ENCODE peak calls at places on chromosomes 1 and 21, in five cellular contexts. D is H1, T is HepG2, V is K562, H is SK-N-SH. F is an unnamed sample.

GRCh38 chr1:89552481-89553194 is 28.0 kb downstream of the LRRC8B start:
- DNase-seq in H (no peak), V (no peak), T (no peak), D (no peak), F (peak)

GRCh38 chr1:245263701-245264100 is 108.9 kb downstream of the KIF26B start:
- DNase-seq in D (no peak), V (no peak), H (no peak), T (no peak), F (no peak)

GRCh38 chr1:175174273-175174672 is 18.3 kb downstream of the KIAA0040 start:
- DNase-seq in D (no peak), H (no peak), V (no peak), T (no peak), F (no peak)

GRCh38 chr1:22582670-22583635 is 19.7 kb downstream of the EPHA8 start:
- DNase-seq in V (no peak), D (no peak), H (peak), T (no peak), F (no peak)

GRCh38 chr1:78688701-78689100 is 39.1 kb downstream of the IFI44 start:
- DNase-seq in V (no peak), H (peak), D (no peak), T (no peak), F (no peak)

GRCh38 chr1:94063379-94063778 is 57.6 kb downstream of the ABCA4 start:
- DNase-seq in T (peak), D (no peak), V (no peak), H (peak), F (no peak)

GRCh38 chr1:152866321-152866720 is 6.5 kb downstream of the LCE7A start:
- DNase-seq in T (no peak), H (no peak), D (no peak), V (no peak), F (no peak)

GRCh38 chr1:54259546-54259945 is 59.6 kb downstream of the MRPL37 start:
- DNase-seq in V (no peak), D (no peak), H (no peak), T (no peak), F (no peak)

GRCh38 chr21:41231060-41231459 is 63.1 kb downstream of the BACE2 start:
- DNase-seq in T (no peak), H (no peak), D (no peak), V (no peak), F (no peak)

GRCh38 chr1:117562581-117563491 is 43.0 kb upstream of the TENT5C start:
- DNase-seq in T (no peak), H (no peak), V (no peak), D (peak), F (no peak)

GRCh38 chr1:92831368-92831761 is 475 bp upstream of the RPL5 start:
- DNase-seq in H (peak), T (no peak), D (no peak), V (no peak), F (no peak)

GRCh38 chr21:16644690-16645089 is 868.2 kb upstream of the CXADR start:
- DNase-seq in V (no peak), T (no peak), H (no peak), D (no peak), F (no peak)

GRCh38 chr1:227886993-227887696 is 60.6 kb downstream of the WNT9A start:
- DNase-seq in V (no peak), T (no peak), D (peak), H (peak), F (no peak)

GRCh38 chr1:115251856-115252255 is 86.2 kb downstream of the NGF start:
- DNase-seq in V (no peak), T (no peak), D (no peak), H (peak), F (no peak)

GRCh38 chr1:167500283-167500860 is 18.0 kb downstream of the CD247 start:
- DNase-seq in V (no peak), T (no peak), H (peak), D (no peak), F (no peak)

GRCh38 chr1:207355060-207355459 is 33.6 kb downstream of the CD55 start:
- DNase-seq in H (no peak), D (no peak), T (no peak), V (no peak), F (no peak)

GRCh38 chr1:235758931-235759330 is 107.8 kb downstream of the LYST start:
- DNase-seq in V (no peak), H (peak), D (no peak), T (no peak), F (no peak)

GRCh38 chr1:38013027-38013588 is 574 bp downstream of the UTP11 start:
- DNase-seq in D (no peak), T (peak), H (no peak), V (no peak), F (no peak)

GRCh38 chr1:76262591-76262990 is 188.0 kb downstream of the ST6GALNAC3 start:
- DNase-seq in V (no peak), D (no peak), T (no peak), H (no peak), F (no peak)

GRCh38 chr1:203559523-203559922 is 65.6 kb downstream of the OPTC start:
- DNase-seq in V (no peak), T (no peak), H (no peak), D (no peak), F (no peak)

GRCh38 chr1:155062151-155062686 is 1.3 kb upstream of the EFNA4 start:
- DNase-seq in V (no peak), T (no peak), D (peak), H (peak), F (no peak)

GRCh38 chr1:99996951-99997350 is 27.2 kb downstream of the SLC35A3 start:
- DNase-seq in H (no peak), T (no peak), D (no peak), V (no peak), F (no peak)

GRCh38 chr1:94125551-94126514 is 4.9 kb upstream of the ABCA4 start:
- DNase-seq in V (no peak), D (no peak), T (peak), H (no peak), F (no peak)

GRCh38 chr1:19739628-19740027 is 60.1 kb downstream of the TMCO4 start:
- DNase-seq in H (no peak), V (no peak), D (no peak), T (no peak), F (no peak)

GRCh38 chr1:82697965-82698364 is 897.2 kb downstream of the ADGRL2 start:
- DNase-seq in T (no peak), H (no peak), D (no peak), V (no peak), F (no peak)

GRCh38 chr1:18682375-18682774 is 51.7 kb downstream of the PAX7 start:
- DNase-seq in H (no peak), D (no peak), T (no peak), V (peak), F (no peak)

GRCh38 chr1:42698081-42698813 is 16.0 kb downstream of the YBX1 start:
- DNase-seq in T (no peak), D (no peak), H (no peak), V (no peak), F (peak)

GRCh38 chr1:205791568-205792180 is 16.4 kb upstream of the RAB29 start:
- DNase-seq in V (peak), T (peak), H (peak), D (peak), F (peak)

GRCh38 chr1:181117648-181118449 is 29.3 kb downstream of the IER5 start:
- DNase-seq in T (no peak), D (no peak), V (no peak), H (peak), F (no peak)

GRCh38 chr1:218380125-218380977 is 35.2 kb downstream of the TGFB2 start:
- DNase-seq in D (no peak), H (no peak), V (no peak), T (peak), F (no peak)

GRCh38 chr1:230749150-230749549 is 2.0 kb downstream of the CAPN9 start:
- DNase-seq in H (no peak), V (no peak), D (no peak), T (no peak), F (no peak)

GRCh38 chr1:1092149-1092855 is 18.2 kb upstream of the RNF223 start:
- DNase-seq in V (no peak), T (no peak), D (no peak), H (peak), F (no peak)

GRCh38 chr21:43740497-43741156 is 21.7 kb downstream of the PDXK start:
- DNase-seq in T (no peak), V (no peak), H (peak), D (peak), F (no peak)

GRCh38 chr1:35443768-35444518 is 113.3 kb downstream of the KIAA0319L start:
- DNase-seq in H (no peak), V (no peak), T (peak), D (no peak), F (no peak)

GRCh38 chr1:210499956-210500355 is 171.3 kb downstream of the HHAT start:
- DNase-seq in D (no peak), V (no peak), H (no peak), T (no peak), F (no peak)

GRCh38 chr1:109523706-109524105 is 14.2 kb upstream of the AMIGO1 start:
- DNase-seq in D (no peak), V (no peak), H (no peak), T (no peak), F (no peak)

GRCh38 chr1:79603862-79604261 is 597.3 kb upstream of the ADGRL4 start:
- DNase-seq in T (no peak), D (no peak), V (no peak), H (no peak), F (no peak)

GRCh38 chr1:111825217-111825616 is 69.5 kb downstream of the DDX20 start:
- DNase-seq in D (no peak), V (no peak), T (no peak), H (no peak), F (no peak)

GRCh38 chr1:24640288-24640687 is 2.8 kb upstream of the SRRM1 start:
- DNase-seq in D (no peak), V (no peak), H (no peak), T (peak), F (no peak)

DNA sequence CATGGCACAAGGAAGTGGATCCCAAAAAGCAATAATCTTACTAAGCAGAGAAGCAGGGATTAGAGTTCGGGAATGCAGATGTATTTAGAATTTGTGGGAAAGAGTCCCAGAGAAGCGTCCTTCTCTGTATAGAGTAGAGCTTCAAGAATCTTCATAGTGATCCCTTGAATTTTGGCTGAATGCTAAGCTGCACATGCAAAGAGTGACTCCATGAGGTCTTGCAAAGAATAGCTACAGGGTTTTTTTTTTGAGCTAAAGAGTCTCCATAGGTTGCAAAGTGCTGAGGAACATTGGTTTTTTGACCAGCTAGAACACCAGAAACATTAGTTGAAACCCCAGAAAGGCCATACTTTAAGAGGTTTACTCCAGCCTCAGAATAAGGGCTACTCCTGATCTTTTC is 206.7 kb downstream of the CTH start:
- DNase-seq in D (no peak), V (no peak), H (no peak), T (no peak), F (no peak)
- TF ChIP-seq CTCF in D (peak), V (peak), H (no peak), T (no peak), F (no peak)

GRCh38 chr21:45100866-45101265 is 26.5 kb downstream of the ADARB1 start:
- DNase-seq in V (no peak), D (no peak), T (no peak), H (no peak), F (no peak)

GRCh38 chr21:45097827-45098387 is 23.5 kb downstream of the ADARB1 start:
- DNase-seq in D (no peak), H (no peak), T (no peak), V (no peak), F (no peak)

GRCh38 chr21:45095505-45095904 is 21.1 kb downstream of the ADARB1 start:
- DNase-seq in H (no peak), T (no peak), V (no peak), D (no peak), F (no peak)

GRCh38 chr21:45096216-45096615 is 21.8 kb downstream of the ADARB1 start:
- DNase-seq in V (no peak), T (no peak), D (no peak), H (peak), F (no peak)

GRCh38 chr21:45098867-45099266 is 24.5 kb downstream of the ADARB1 start:
- DNase-seq in T (peak), H (peak), V (peak), D (no peak), F (no peak)
- TF ChIP-seq GABPA in T (no peak), H (no peak), V (no peak), D (no peak), F (no peak)

GRCh38 chr1:58689167-58689566 is 10.7 kb downstream of the MYSM1 start:
- DNase-seq in T (no peak), H (no peak), D (no peak), V (no peak), F (no peak)

GRCh38 chr1:58683519-58683918 is 16.3 kb downstream of the MYSM1 start:
- DNase-seq in H (no peak), V (no peak), D (no peak), T (no peak), F (no peak)

GRCh38 chr1:58687516-58687915 is 12.3 kb downstream of the MYSM1 start:
- DNase-seq in T (no peak), V (no peak), D (no peak), H (no peak), F (no peak)
- H3K4me3 ChIP-seq in T (no peak), V (no peak), D (no peak), H (no peak), F (no peak)

GRCh38 chr1:6496360-6496704 is 4.9 kb upstream of the PLEKHG5 start:
- DNase-seq in V (no peak), T (no peak), H (peak), D (no peak), F (no peak)
- TF ChIP-seq CTCF in V (no peak), T (no peak), H (no peak), D (no peak), F (no peak)

GRCh38 chr1:46406881-46407608 is 12.9 kb downstream of the FAAH start:
- DNase-seq in D (no peak), H (peak), T (no peak), V (no peak), F (no peak)

GRCh38 chr1:46409063-46409372 is 14.9 kb downstream of the FAAH start:
- DNase-seq in H (no peak), V (no peak), T (no peak), D (no peak), F (no peak)

GRCh38 chr1:46408356-46409062 is 14.4 kb downstream of the FAAH start:
- DNase-seq in D (no peak), V (no peak), H (no peak), T (no peak), F (no peak)

GRCh38 chr1:46405724-46406123 is 11.6 kb downstream of the FAAH start:
- DNase-seq in D (no peak), V (no peak), H (no peak), T (no peak), F (no peak)

DNA sequence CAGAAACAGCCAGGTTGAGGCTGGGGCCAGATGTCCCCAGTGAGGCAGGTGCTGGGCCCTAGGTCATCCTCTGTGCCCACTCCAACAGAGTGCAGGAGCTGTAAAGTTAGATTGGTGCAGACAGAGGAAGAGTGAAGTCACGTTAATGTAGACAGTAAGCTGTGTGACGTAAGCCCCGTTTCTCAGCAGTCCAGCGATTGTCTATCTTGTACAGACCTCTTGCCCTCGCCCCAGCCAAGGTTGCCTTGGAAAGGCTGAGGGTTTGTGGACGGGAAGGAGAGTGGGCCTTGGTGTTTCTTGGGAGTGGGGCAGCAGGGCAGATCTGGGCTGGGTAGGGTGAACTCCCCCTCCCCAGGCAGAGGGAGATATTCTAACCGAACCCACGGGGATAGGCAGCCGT is 13.5 kb downstream of the FAAH start:
- DNase-seq in D (no peak), T (no peak), V (no peak), H (no peak), F (no peak)
- TF ChIP-seq GABPA in D (no peak), T (no peak), V (no peak), H (no peak), F (no peak)

GRCh38 chr21:33157303-33157702 is 72.4 kb upstream of the IFNAR2 start:
- DNase-seq in T (no peak), D (no peak), V (no peak), H (no peak), F (no peak)
- H3K4me3 ChIP-seq in T (no peak), D (no peak), V (no peak), H (no peak), F (no peak)

GRCh38 chr1:213987876-213988638 is at the start of gene PROX1:
- DNase-seq in V (peak), T (peak), H (peak), D (peak), F (no peak)
- TF ChIP-seq CTCF in V (no peak), T (no peak), H (no peak), D (no peak), F (no peak)

GRCh38 chr21:46503922-46504539 is 45.3 kb downstream of the DIP2A start:
- DNase-seq in T (no peak), H (no peak), D (no peak), V (no peak), F (no peak)

GRCh38 chr21:46492851-46493250 is 34.2 kb downstream of the DIP2A start:
- DNase-seq in D (no peak), H (no peak), T (no peak), V (no peak), F (no peak)

GRCh38 chr21:46493828-46494227 is 35.1 kb downstream of the DIP2A start:
- DNase-seq in V (no peak), T (no peak), H (no peak), D (no peak), F (no peak)

GRCh38 chr21:46500224-46500861 is 41.7 kb downstream of the DIP2A start:
- DNase-seq in D (no peak), T (peak), H (no peak), V (peak), F (no peak)

DNA sequence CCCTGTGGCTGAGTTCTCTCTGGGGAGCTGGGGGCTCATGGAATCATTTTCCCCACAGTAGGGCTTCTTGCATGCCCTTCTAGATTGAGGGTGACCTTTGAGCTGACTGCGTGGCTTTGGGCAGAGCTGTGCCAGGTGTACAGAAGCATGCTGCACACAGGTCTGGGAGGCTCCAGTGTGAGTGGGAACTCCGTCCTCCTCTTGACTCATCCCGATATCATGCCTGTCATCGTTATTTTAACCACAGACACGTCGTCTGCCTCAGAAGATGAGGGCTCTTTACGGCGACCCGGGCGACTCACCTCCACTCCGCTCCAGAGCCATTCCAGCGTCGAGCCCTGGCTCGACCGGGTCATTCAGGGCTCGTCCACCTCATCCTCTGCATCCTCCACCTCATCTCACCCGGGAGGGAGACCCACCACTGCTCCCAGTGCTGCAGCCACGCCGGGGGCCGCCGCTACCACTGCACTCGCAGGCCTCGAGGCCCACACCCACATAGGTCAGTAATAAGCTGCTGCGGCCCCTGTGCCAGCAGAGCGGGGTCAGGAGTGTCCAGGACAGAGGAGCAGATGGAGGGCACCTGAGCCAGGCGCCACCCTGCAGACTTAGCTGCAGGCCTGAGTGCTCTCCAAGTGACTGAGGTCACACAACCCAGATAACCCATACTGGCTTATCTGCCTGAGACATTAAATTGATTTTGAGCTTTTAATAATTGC is 39.8 kb downstream of the DIP2A start:
- DNase-seq in D (no peak), V (no peak), T (no peak), H (no peak), F (no peak)
- TF ChIP-seq GABPA in D (no peak), V (no peak), T (no peak), H (no peak), F (no peak)

F was measured in HL-60.